ENCODE peak calls at places on chromosomes 13 and 19, in five cellular contexts. N is naive thymus-derived CD4-positive, alpha-beta T cell; J is fibroblast of lung; V is right atrium auricular region; G is SK-N-SH. L is an unnamed sample.

GRCh38 chr13:19596960-19597361 is 35.6 kb upstream of the TPTE2 start:
- DNase-seq in N (no peak), J (peak; percentile 42), V (no peak), G (no peak), L (no peak)

GRCh38 chr13:45280751-45281634 is 60.0 kb downstream of the TPT1 start:
- DNase-seq in N (peak; percentile 56), J (peak; percentile 82), V (no peak), G (peak; percentile 73), L (peak; percentile 40)

GRCh38 chr13:112078216-112078615 is 11.3 kb downstream of the SOX1 start:
- DNase-seq in N (no peak), J (no peak), V (no peak), G (no peak), L (no peak)

GRCh38 chr19:10835089-10835753 is 791 bp downstream of the TMED1 start:
- DNase-seq in N (no peak), J (no peak), V (no peak), G (no peak), L (no peak)

GRCh38 chr13:113560645-113561416 is 23.7 kb upstream of the TFDP1 start:
- DNase-seq in N (no peak), J (no peak), V (peak; percentile 54), G (no peak), L (no peak)

GRCh38 chr19:28424041-28424440 is 788.9 kb downstream of the UQCRFS1 start:
- DNase-seq in N (no peak), J (peak; percentile 43), V (no peak), G (no peak), L (no peak)

GRCh38 chr19:14409157-14410053 is 9.7 kb downstream of the DDX39A start:
- DNase-seq in N (no peak), J (no peak), V (no peak), G (no peak), L (no peak)

GRCh38 chr19:2485428-2485827 is 9.5 kb downstream of the GADD45B start:
- DNase-seq in N (no peak), J (no peak), V (no peak), G (no peak), L (no peak)

GRCh38 chr13:24613128-24613527 is 67.1 kb upstream of the ATP12A start:
- DNase-seq in N (no peak), J (no peak), V (no peak), G (no peak), L (no peak)

GRCh38 chr13:20814224-20814910 is 40.6 kb upstream of the EEF1AKMT1 start:
- DNase-seq in N (no peak), J (peak; percentile 95), V (peak; percentile 94), G (peak; percentile 58), L (peak; percentile 92)

GRCh38 chr19:21210037-21210621 is 68.3 kb downstream of the ZNF431 start:
- DNase-seq in N (no peak), J (no peak), V (no peak), G (no peak), L (no peak)

GRCh38 chr19:47891622-47891922 is 5.5 kb upstream of the SULT2A1 start:
- DNase-seq in N (no peak), J (no peak), V (no peak), G (peak; percentile 31), L (no peak)

GRCh38 chr19:48510421-48511268 is 990 bp downstream of the LMTK3 start:
- DNase-seq in N (peak; percentile 72), J (peak; percentile 33), V (peak; percentile 66), G (peak; percentile 80), L (peak; percentile 71)

GRCh38 chr19:4704317-4704673 is 19.3 kb downstream of the DPP9 start:
- DNase-seq in N (no peak), J (no peak), V (no peak), G (no peak), L (no peak)

GRCh38 chr19:14091086-14091884 is 734 bp upstream of the SAMD1 start:
- DNase-seq in N (peak; percentile 84), J (peak; percentile 67), V (no peak), G (peak; percentile 93), L (peak; percentile 81)

GRCh38 chr13:56351041-56351440 is 789.7 kb upstream of the PRR20A start:
- DNase-seq in N (no peak), J (no peak), V (no peak), G (no peak), L (no peak)

GRCh38 chr13:103517066-103517767 is 451.0 kb upstream of the SLC10A2 start:
- DNase-seq in N (no peak), J (no peak), V (no peak), G (no peak), L (no peak)

GRCh38 chr19:30659638-30660037 is 287.5 kb downstream of the ZNF536 start:
- DNase-seq in N (no peak), J (no peak), V (no peak), G (no peak), L (no peak)

GRCh38 chr13:21849323-21849722 is 178.4 kb downstream of the FGF9 start:
- DNase-seq in N (no peak), J (no peak), V (no peak), G (peak; percentile 26), L (no peak)

GRCh38 chr13:75785130-75785529 is 149.0 kb downstream of the LMO7 start:
- DNase-seq in N (no peak), J (peak; percentile 37), V (no peak), G (no peak), L (no peak)

GRCh38 chr19:44722131-44723121 is 23.5 kb downstream of the CEACAM16 start:
- DNase-seq in N (no peak), J (no peak), V (no peak), G (no peak), L (no peak)

GRCh38 chr13:97757807-97758206 is 195.7 kb upstream of the IPO5 start:
- DNase-seq in N (no peak), J (no peak), V (peak; percentile 64), G (no peak), L (peak; percentile 61)

GRCh38 chr13:95788100-95788463 is 111.1 kb downstream of the DNAJC3 start:
- DNase-seq in N (no peak), J (no peak), V (no peak), G (no peak), L (no peak)

GRCh38 chr13:99694251-99694650 is 193.0 kb downstream of the TM9SF2 start:
- DNase-seq in N (no peak), J (no peak), V (no peak), G (no peak), L (no peak)

GRCh38 chr19:8580710-8581281 is 3.6 kb upstream of the MYO1F start:
- DNase-seq in N (peak; percentile 89), J (peak; percentile 55), V (peak; percentile 78), G (peak; percentile 90), L (peak; percentile 92)

GRCh38 chr19:7894612-7895309 is 6.5 kb downstream of the LRRC8E start:
- DNase-seq in N (no peak), J (no peak), V (no peak), G (no peak), L (no peak)

GRCh38 chr13:97285221-97285955 is 63.3 kb downstream of the MBNL2 start:
- DNase-seq in N (no peak), J (peak; percentile 17), V (no peak), G (no peak), L (no peak)

DNA sequence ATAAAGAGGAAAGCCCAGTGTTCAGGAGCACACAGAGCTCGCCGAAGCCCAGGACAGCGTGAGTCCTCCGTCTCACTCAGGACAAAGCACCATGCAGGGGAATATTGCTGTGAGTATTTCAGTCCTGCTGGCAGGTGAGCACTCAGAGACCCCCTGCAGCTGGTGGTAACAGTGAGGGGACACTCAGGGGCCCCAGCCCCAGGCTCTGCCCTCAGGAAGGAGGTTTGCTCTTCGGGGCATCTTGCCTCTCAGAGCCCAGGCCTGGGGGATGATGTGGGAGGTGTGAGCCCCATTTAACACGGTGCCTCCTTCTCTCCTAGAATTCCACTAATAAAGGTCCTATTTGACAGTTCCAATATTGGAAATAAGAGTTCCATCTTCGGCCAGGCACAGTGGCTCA is 14.8 kb downstream of the LILRA1 start:
- DNase-seq in N (no peak), J (no peak), V (no peak), G (no peak), L (no peak)
- H3K9me3 ChIP-seq in N (no peaks in the 10 kb centered on the region), J (no peaks in the 10 kb centered on the region), V (peaks cover 17% of the 10 kb centered on the region), G (peaks cover 9% of the 10 kb centered on the region), L (peaks cover 1% of the 10 kb centered on the region)

GRCh38 chr13:41812237-41812636 is 148.7 kb downstream of the VWA8 start:
- DNase-seq in N (no peak), J (no peak), V (no peak), G (no peak), L (no peak)

GRCh38 chr13:41813426-41813825 is 147.5 kb downstream of the VWA8 start:
- DNase-seq in N (no peak), J (peak; percentile 71), V (no peak), G (no peak), L (no peak)

GRCh38 chr13:41812851-41813250 is 148.1 kb downstream of the VWA8 start:
- DNase-seq in N (no peak), J (no peak), V (no peak), G (no peak), L (no peak)

GRCh38 chr13:41809962-41810361 is 150.9 kb downstream of the VWA8 start:
- DNase-seq in N (no peak), J (no peak), V (no peak), G (no peak), L (no peak)

DNA sequence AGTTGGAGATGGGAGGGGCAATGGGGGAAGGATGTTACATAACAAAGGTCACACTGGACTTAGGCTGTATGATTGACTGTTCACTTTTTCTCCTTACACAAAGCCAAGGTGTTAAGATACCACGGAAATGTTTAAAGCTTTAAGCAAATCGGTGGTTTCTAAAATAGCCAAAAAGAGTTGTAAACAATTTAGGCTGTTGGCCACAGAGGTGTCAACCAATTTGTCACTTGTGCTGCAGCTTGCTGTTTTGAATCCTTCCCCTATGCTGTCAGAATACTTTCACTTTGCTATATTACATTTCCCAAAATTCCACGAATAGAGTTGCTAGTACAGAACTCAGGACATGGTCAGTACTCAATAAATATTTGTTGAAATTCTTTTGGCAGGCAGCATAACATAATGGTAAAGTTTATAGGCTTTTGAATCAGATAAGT is 149.3 kb downstream of the VWA8 start:
- DNase-seq in N (no peak), J (no peak), V (no peak), G (no peak), L (no peak)
- H3K4me3 ChIP-seq in N (no peak overlapping the region), J (no peak overlapping the region), V (no peak overlapping the region), G (no peak overlapping the region), L (no peak overlapping the region)

GRCh38 chr19:18301718-18302111 is 20.3 kb upstream of the JUND start:
- DNase-seq in N (no peak), J (no peak), V (no peak), G (no peak), L (no peak)
- H3K9me3 ChIP-seq in N (no peaks in the 10 kb centered on the region), J (no peaks in the 10 kb centered on the region), V (no peaks in the 10 kb centered on the region), G (no peaks in the 10 kb centered on the region), L (no peaks in the 10 kb centered on the region)

GRCh38 chr19:50230379-50231351 is 27.2 kb downstream of the MYH14 start:
- DNase-seq in N (no peak), J (no peak), V (no peak), G (no peak), L (no peak)
- H3K4me3 ChIP-seq in N (no peak overlapping the region), J (no peak overlapping the region), V (no peak overlapping the region), G (no peak overlapping the region), L (no peak overlapping the region)

GRCh38 chr19:34678421-34678820 is 943 bp downstream of the ZNF302 start:
- DNase-seq in N (no peak), J (no peak), V (no peak), G (no peak), L (no peak)
- H3K9me3 ChIP-seq in N (no peaks in the 10 kb centered on the region), J (no peaks in the 10 kb centered on the region), V (peaks cover 28% of the 10 kb centered on the region), G (peaks cover 6% of the 10 kb centered on the region), L (peaks cover 2% of the 10 kb centered on the region)

DNA sequence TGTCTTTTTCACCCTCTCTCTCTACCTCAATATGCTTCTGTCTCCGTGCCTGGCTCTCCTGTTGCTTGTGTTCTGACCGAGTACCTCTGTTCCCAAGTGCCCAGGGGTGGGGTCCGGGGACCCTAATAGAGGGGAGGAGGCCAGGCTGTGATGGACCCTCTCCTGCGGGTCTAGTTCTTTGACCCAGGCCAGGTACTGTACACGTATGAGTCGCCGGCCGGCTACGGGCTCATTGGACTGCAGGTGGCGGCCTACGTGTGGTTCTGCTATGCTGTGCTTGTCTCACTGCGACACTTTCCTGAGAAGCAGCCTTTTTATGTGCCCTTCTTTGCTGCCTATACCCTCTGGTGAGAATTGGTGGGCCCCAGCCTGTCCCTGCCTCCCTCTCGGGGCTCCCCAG is 4.4 kb downstream of the TMEM145 start:
- DNase-seq in N (no peak), J (no peak), V (no peak), G (no peak), L (peak; percentile 28)
- H3K4me3 ChIP-seq in N (no peak overlapping the region), J (no peak overlapping the region), V (no peak overlapping the region), G (no peak overlapping the region), L (no peak overlapping the region)